ENCODE peak calls at places on chromosomes 1 and 21, in eight cellular contexts. Y, L, O, G, W, P, B and E are unnamed samples.
A peak's percentile ranks its signal among the peaks of the same experiment; 100 is the strongest.

GRCh38 chr1:110130989-110131388 is 18.7 kb downstream of the UBL4B start:
- DNase-seq in L (no peak), O (no peak), Y (no peak), B (no peak), W (no peak), G (no peak), P (no peak), E (no peak)

GRCh38 chr1:61202854-61203603 is 120.7 kb downstream of the NFIA start:
- DNase-seq in B (no peak), P (no peak), O (no peak), L (no peak), Y (no peak), G (no peak), W (no peak), E (no peak)

GRCh38 chr1:181061891-181062777 is 26.4 kb upstream of the IER5 start:
- DNase-seq in G (no peak), Y (no peak), B (no peak), L (peak; percentile 86), P (no peak), O (no peak), W (no peak), E (peak; percentile 51)

GRCh38 chr21:31501921-31502320 is 157.6 kb upstream of the SOD1 start:
- DNase-seq in O (no peak), G (no peak), P (no peak), W (no peak), Y (no peak), L (no peak), B (no peak), E (no peak)

GRCh38 chr1:50251592-50252165 is 143.0 kb downstream of the ELAVL4 start:
- DNase-seq in W (peak; percentile 80), G (no peak), Y (no peak), P (peak; percentile 9), L (no peak), B (no peak), O (no peak), E (no peak)

GRCh38 chr1:151311589-151312331 is 15.5 kb downstream of the PI4KB start:
- DNase-seq in P (peak; percentile 100), L (peak; percentile 89), W (peak; percentile 98), G (no peak), O (no peak), B (peak; percentile 44), Y (peak; percentile 78), E (no peak)

GRCh38 chr1:167935252-167936067 is 1.0 kb upstream of the DCAF6 start:
- DNase-seq in B (no peak), P (peak; percentile 73), O (no peak), G (no peak), W (peak; percentile 66), L (no peak), Y (peak; percentile 0), E (peak; percentile 72)

GRCh38 chr1:83905315-83905907 is 93.5 kb downstream of the TTLL7 start:
- DNase-seq in G (peak; percentile 19), L (no peak), Y (peak; percentile 14), P (peak; percentile 11), W (no peak), O (no peak), B (no peak), E (peak; percentile 11)

GRCh38 chr1:42926235-42926869 is 32.3 kb downstream of the SLC2A1 start:
- DNase-seq in G (no peak), L (no peak), Y (no peak), W (no peak), O (no peak), P (no peak), B (no peak), E (no peak)

GRCh38 chr1:6373961-6374720 is 19.4 kb downstream of the ACOT7 start:
- DNase-seq in W (no peak), G (no peak), B (no peak), O (no peak), P (no peak), L (no peak), Y (no peak), E (no peak)

GRCh38 chr21:18744840-18745239 is 341.3 kb upstream of the TMPRSS15 start:
- DNase-seq in W (no peak), B (no peak), L (no peak), Y (no peak), O (no peak), P (no peak), G (no peak), E (no peak)

GRCh38 chr1:154733621-154734020 is 125.6 kb upstream of the ADAR start:
- DNase-seq in L (no peak), Y (no peak), G (no peak), B (no peak), P (no peak), O (no peak), W (no peak), E (no peak)

GRCh38 chr1:10870493-10871096 is 74.1 kb upstream of the CASZ1 start:
- DNase-seq in P (no peak), L (no peak), B (no peak), O (no peak), Y (no peak), W (no peak), G (no peak), E (no peak)

GRCh38 chr1:111736548-111737215 is 2.5 kb downstream of the INKA2 start:
- DNase-seq in G (no peak), L (peak; percentile 74), Y (no peak), P (peak; percentile 73), B (no peak), W (peak; percentile 72), O (peak; percentile 67), E (no peak)

GRCh38 chr1:189607477-189608096 is 870.1 kb downstream of the BRINP3 start:
- DNase-seq in L (no peak), O (no peak), B (no peak), G (no peak), W (no peak), P (no peak), Y (no peak), E (no peak)

GRCh38 chr21:14046401-14046800 is 164.4 kb downstream of the LIPI start:
- DNase-seq in P (no peak), B (no peak), Y (no peak), L (no peak), G (no peak), O (no peak), W (no peak), E (no peak)

GRCh38 chr1:248755505-248755904 is at the start of gene LYPD8:
- DNase-seq in W (no peak), O (no peak), G (no peak), P (no peak), L (no peak), B (no peak), Y (no peak), E (no peak)

GRCh38 chr1:17351047-17351446 is 20.9 kb upstream of the PADI6 start:
- DNase-seq in L (no peak), W (no peak), Y (no peak), P (no peak), G (no peak), O (no peak), B (no peak), E (no peak)